ENCODE peak calls at places on chromosomes 1 and 21, in six cellular contexts. C is activated CD8-positive, alpha-beta memory T cell treated with anti-CD3 and anti-CD28 coated beads, Interleukin-2, amount 10 ng/mL, durations not matched to agents 7 days and 5 days; B is DMS53; Z is NCI-H2227 treated with DMSO at 0.1 percent for 48 hours; J is DND-41; N is astrocyte of the spinal cord. R is an unnamed sample.

GRCh38 chr21:42047821-42048613 is 23.1 kb upstream of the UMODL1 start:
- DNase-seq in Z (no peak), C (no peak), N (peak; percentile 98), J (no peak), B (no peak), R (no peak)

GRCh38 chr21:44449473-44450363 is 5.6 kb upstream of the LRRC3 start:
- DNase-seq in Z (no peak), N (no peak), J (no peak), C (no peak), B (no peak), R (no peak)

GRCh38 chr1:1352784-1353388 is 3.7 kb upstream of the DVL1 start:
- DNase-seq in J (peak; percentile 37), Z (no peak), B (no peak), C (no peak), N (no peak), R (no peak)

GRCh38 chr21:45104560-45104959 is 30.2 kb downstream of the ADARB1 start:
- DNase-seq in Z (no peak), J (no peak), C (no peak), B (no peak), N (no peak), R (peak; percentile 15)

GRCh38 chr1:164765557-164765956 is 206.6 kb downstream of the PBX1 start:
- DNase-seq in J (no peak), C (no peak), Z (no peak), N (peak; percentile 90), B (peak; percentile 8), R (no peak)

GRCh38 chr21:41664881-41665765 is 101.7 kb downstream of the RIPK4 start:
- DNase-seq in B (no peak), C (no peak), Z (no peak), J (no peak), N (peak; percentile 48), R (peak; percentile 26)

GRCh38 chr1:8078176-8078671 is 52.1 kb upstream of the ERRFI1 start:
- DNase-seq in N (peak; percentile 90), B (peak; percentile 52), Z (no peak), C (no peak), J (no peak), R (peak; percentile 48)

GRCh38 chr1:56709269-56709880 is 64.3 kb downstream of the PRKAA2 start:
- DNase-seq in Z (peak; percentile 28), N (peak; percentile 70), J (peak; percentile 5), B (peak; percentile 87), C (no peak), R (peak; percentile 82)

GRCh38 chr1:177517556-177517955 is 346.8 kb downstream of the BRINP2 start:
- DNase-seq in B (no peak), J (no peak), N (peak; percentile 74), C (no peak), Z (no peak), R (no peak)